ENCODE peak calls at places on chromosomes 2 and 18, in four cellular contexts. One of them, this sample, is unnamed.

GRCh38 chr2:1078326-1078885 is 127.8 kb downstream of the SNTG2 start:
- DNase-seq in HepG2: no peak
- DNase-seq in GM12878: no peak
- DNase-seq in K562: no peak
- DNase-seq in this sample: no peak

GRCh38 chr2:10614940-10615339 is 74.8 kb downstream of the NOL10 start:
- DNase-seq in HepG2: no peak
- DNase-seq in GM12878: no peak
- DNase-seq in K562: no peak
- DNase-seq in this sample: no peak

GRCh38 chr2:120398051-120398960 is 52.4 kb downstream of the INHBB start:
- DNase-seq in HepG2: no peak
- DNase-seq in GM12878: no peak
- DNase-seq in K562: no peak
- DNase-seq in this sample: no peak

GRCh38 chr2:71069376-71069775 is 928 bp downstream of the NAGK start:
- DNase-seq in HepG2: no peak
- DNase-seq in GM12878: no peak
- DNase-seq in K562: no peak
- DNase-seq in this sample: no peak

GRCh38 chr18:6269933-6270332 is 144.8 kb downstream of the L3MBTL4 start:
- DNase-seq in HepG2: no peak
- DNase-seq in GM12878: no peak
- DNase-seq in K562: no peak
- DNase-seq in this sample: no peak

GRCh38 chr2:102081600-102081999 is 60.9 kb upstream of the IL1R1 start:
- DNase-seq in HepG2: no peak
- DNase-seq in GM12878: no peak
- DNase-seq in K562: no peak
- DNase-seq in this sample: no peak

GRCh38 chr18:2147866-2148265 is 423.4 kb downstream of the METTL4 start:
- DNase-seq in HepG2: no peak
- DNase-seq in GM12878: no peak
- DNase-seq in K562: no peak
- DNase-seq in this sample: no peak

GRCh38 chr2:42110287-42110973 is 58.7 kb upstream of the EML4 start:
- DNase-seq in HepG2: no peak
- DNase-seq in GM12878: no peak
- DNase-seq in K562: no peak
- DNase-seq in this sample: no peak

GRCh38 chr18:12057419-12058039 is 36.1 kb upstream of the ANKRD62 start:
- DNase-seq in HepG2: no peak
- DNase-seq in GM12878: no peak
- DNase-seq in K562: no peak
- DNase-seq in this sample: no peak

GRCh38 chr18:53441761-53442414 is 782.6 kb downstream of the MBD2 start:
- DNase-seq in HepG2: no peak
- DNase-seq in GM12878: no peak
- DNase-seq in K562: no peak
- DNase-seq in this sample: no peak

GRCh38 chr2:217987391-217987790 is 15.4 kb downstream of the TNS1 start:
- DNase-seq in HepG2: no peak
- DNase-seq in GM12878: no peak
- DNase-seq in K562: no peak
- DNase-seq in this sample: no peak

GRCh38 chr2:120641366-120641771 is 94.3 kb upstream of the GLI2 start:
- DNase-seq in HepG2: no peak
- DNase-seq in GM12878: no peak
- DNase-seq in K562: no peak
- DNase-seq in this sample: no peak

DNA sequence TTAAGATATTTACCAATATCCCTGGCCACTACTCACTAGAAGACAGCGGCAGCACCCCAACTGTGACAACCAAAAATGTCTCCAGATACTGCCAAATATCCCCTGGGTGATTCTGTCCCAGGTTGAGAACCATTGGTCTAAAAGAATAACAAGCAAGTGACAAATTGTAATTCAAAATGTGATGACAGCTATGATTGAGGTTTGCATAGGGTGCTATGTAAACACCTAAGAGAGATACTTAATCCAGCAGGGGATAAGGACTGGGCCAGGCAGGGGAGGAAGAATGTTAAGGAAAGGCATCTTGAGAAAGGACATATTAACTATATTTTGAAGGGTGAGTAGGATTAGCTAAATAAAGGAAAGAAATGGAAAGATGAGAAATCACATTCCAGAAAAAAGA is 38.0 kb upstream of the ENOSF1 start:
- DNase-seq in HepG2: no peak
- DNase-seq in GM12878: no peak
- DNase-seq in K562: no peak
- DNase-seq in this sample: no peak
- TF ChIP-seq BHLHE40 in HepG2: no peak
- TF ChIP-seq BHLHE40 in GM12878: no peak
- TF ChIP-seq BHLHE40 in K562: no peak
- TF ChIP-seq BHLHE40 in this sample: no peak

GRCh38 chr2:134897932-134898331 is 20.7 kb upstream of the CCNT2 start:
- DNase-seq in HepG2: no peak
- DNase-seq in GM12878: no peak
- DNase-seq in K562: no peak
- DNase-seq in this sample: no peak
- TF ChIP-seq TARDBP in HepG2: no peak
- TF ChIP-seq TARDBP in GM12878: no peak
- TF ChIP-seq TARDBP in K562: no peak
- TF ChIP-seq TARDBP in this sample: no peak

GRCh38 chr2:32063310-32064020 is at the start of gene SPAST:
- DNase-seq in HepG2: peak; percentile 98
- DNase-seq in GM12878: peak; percentile 90
- DNase-seq in K562: peak; percentile 96
- DNase-seq in this sample: peak; percentile 95

GRCh38 chr2:32060266-32060665 is 3.1 kb upstream of the SPAST start:
- DNase-seq in HepG2: no peak
- DNase-seq in GM12878: no peak
- DNase-seq in K562: no peak
- DNase-seq in this sample: no peak

GRCh38 chr2:32061973-32062861 is 1.1 kb upstream of the SPAST start:
- DNase-seq in HepG2: peak; percentile 78
- DNase-seq in GM12878: no peak
- DNase-seq in K562: peak; percentile 37
- DNase-seq in this sample: peak; percentile 34

GRCh38 chr2:32061430-32061829 is 1.9 kb upstream of the SPAST start:
- DNase-seq in HepG2: peak; percentile 50
- DNase-seq in GM12878: no peak
- DNase-seq in K562: no peak
- DNase-seq in this sample: no peak

GRCh38 chr2:32058130-32058529 is 5.2 kb upstream of the SPAST start:
- DNase-seq in HepG2: peak; percentile 61
- DNase-seq in GM12878: no peak
- DNase-seq in K562: peak; percentile 54
- DNase-seq in this sample: no peak
- TF ChIP-seq BHLHE40 in HepG2: no peak
- TF ChIP-seq BHLHE40 in GM12878: no peak
- TF ChIP-seq BHLHE40 in K562: no peak
- TF ChIP-seq BHLHE40 in this sample: no peak

DNA sequence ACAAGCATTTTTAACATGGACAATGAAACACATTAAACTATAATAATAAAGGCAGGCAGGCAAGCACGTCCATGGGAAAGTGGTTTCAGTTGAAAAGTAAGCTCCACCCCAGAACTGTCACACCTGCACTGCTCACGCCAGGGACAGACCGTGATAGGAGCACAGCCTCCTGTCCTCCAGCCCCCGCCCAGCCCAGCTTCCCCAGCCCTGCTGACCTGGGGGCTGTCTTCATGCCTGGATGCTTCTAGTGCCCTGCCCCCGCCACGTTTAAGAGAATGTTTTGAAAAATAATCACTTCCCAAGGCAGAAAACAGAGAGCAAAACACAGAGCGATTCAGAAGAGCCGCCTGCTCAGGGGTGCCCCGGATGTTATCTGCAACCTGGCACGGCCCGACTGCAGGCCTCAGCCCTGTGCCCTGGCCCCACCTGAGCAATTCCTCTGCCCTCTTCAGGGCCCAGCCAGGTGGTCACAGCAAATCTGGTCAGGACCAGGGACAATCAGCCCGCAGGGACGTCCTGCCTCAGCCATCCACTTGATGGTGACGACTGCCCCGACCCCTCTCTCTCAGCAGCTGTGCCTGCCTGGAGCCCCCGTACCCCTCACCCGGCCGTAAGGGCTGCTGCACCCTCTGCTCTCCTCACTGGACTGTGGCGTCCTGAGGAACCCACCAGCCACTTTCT is 30.4 kb downstream of the ADI1 start:
- DNase-seq in HepG2: no peak
- DNase-seq in GM12878: no peak
- DNase-seq in K562: peak; percentile 46
- DNase-seq in this sample: no peak
- TF ChIP-seq TARDBP in HepG2: no peak
- TF ChIP-seq TARDBP in GM12878: no peak
- TF ChIP-seq TARDBP in K562: no peak
- TF ChIP-seq TARDBP in this sample: no peak

DNA sequence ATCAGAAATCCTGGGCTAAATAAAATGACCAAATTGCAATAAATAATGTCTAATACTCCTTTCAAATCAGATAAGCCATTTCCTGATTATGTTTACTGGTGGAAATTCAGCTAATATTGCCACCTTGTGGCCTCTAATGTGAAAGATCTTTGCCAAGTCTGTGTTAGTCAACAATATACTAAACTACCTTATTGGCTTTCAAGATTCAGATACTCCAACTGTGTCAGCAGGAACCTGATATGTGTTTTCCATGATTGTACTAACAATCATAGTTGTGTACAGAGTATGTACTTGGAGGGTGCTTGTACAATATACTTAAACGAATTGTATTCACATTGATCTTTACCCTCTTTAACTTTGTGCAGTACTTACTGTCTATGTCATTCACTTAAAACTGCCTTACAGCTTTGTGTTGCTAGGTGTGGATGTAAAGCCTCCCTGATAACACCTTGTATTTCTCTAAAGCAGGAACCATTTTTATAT is 75.4 kb upstream of the C2orf15 start:
- DNase-seq in HepG2: peak; percentile 63
- DNase-seq in GM12878: peak; percentile 47
- DNase-seq in K562: peak; percentile 6
- DNase-seq in this sample: peak; percentile 27
- TF ChIP-seq BHLHE40 in HepG2: no peak
- TF ChIP-seq BHLHE40 in GM12878: no peak
- TF ChIP-seq BHLHE40 in K562: no peak
- TF ChIP-seq BHLHE40 in this sample: no peak

DNA sequence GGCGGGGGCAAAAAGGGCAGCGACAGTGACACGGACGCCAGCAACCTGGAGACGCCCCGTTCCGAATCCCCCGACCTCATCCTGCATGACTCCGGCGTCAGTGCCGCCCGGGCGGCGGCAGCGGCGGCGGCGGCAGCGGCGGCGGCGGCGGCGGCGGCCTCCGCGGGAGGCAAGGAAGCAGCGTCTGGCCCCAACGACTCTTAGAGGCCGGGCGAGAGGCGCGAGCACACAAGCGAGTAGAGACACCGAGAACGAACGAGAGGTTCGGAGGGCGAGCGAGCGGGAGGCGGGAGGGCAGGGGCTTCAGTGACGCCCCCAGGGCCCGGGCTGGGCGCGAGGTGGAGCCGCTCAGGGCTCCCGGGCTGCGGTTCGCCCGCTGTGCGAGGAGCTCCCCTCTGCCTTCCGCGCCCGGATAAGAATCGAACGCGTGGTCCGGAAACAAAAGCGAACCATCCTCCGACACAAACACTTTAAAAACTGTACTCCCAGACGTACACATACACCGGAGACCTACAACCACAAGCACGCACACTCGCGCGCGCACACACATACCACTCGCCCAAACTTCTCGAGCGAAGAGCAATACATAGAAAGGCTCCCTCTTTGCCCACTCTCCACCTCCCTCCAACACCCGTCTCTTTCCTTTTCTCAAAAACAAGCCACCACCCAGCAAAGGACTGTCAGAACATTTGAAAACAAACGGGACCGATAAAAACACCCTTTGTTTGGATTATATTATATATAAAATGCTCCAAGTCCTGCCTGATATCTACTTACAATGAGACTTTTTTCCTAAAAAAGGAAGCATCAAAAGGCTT is 2.8 kb downstream of the SP9 start:
- DNase-seq in HepG2: no peak
- DNase-seq in GM12878: no peak
- DNase-seq in K562: peak; percentile 46
- DNase-seq in this sample: peak; percentile 37
- TF ChIP-seq TARDBP in HepG2: no peak
- TF ChIP-seq TARDBP in GM12878: no peak
- TF ChIP-seq TARDBP in K562: no peak
- TF ChIP-seq TARDBP in this sample: no peak

GRCh38 chr18:27931563-27931962 is 245.4 kb downstream of the CDH2 start:
- DNase-seq in HepG2: no peak
- DNase-seq in GM12878: no peak
- DNase-seq in K562: no peak
- DNase-seq in this sample: no peak
- TF ChIP-seq BHLHE40 in HepG2: no peak
- TF ChIP-seq BHLHE40 in GM12878: no peak
- TF ChIP-seq BHLHE40 in K562: no peak
- TF ChIP-seq BHLHE40 in this sample: no peak

DNA sequence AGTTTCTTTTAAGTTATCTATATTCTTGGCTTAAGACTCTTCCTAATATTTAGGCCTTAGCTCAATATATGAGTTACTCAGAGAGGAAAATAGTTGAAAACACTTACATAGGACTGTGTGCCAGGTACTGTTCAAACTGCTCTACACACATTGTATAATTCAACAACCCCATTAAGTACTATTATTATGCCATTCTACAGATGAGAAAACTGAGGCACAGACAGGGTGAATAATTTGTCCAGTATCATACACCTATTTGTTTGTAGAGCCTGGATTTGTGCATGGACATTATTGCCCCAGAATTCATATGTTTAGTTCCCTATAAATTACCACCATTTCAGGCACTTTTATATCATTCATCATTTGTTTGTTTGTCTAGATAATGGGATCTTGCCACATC is 17.7 kb upstream of the GAD1 start:
- DNase-seq in HepG2: no peak
- DNase-seq in GM12878: no peak
- DNase-seq in K562: no peak
- DNase-seq in this sample: no peak
- TF ChIP-seq TARDBP in HepG2: no peak
- TF ChIP-seq TARDBP in GM12878: no peak
- TF ChIP-seq TARDBP in K562: no peak
- TF ChIP-seq TARDBP in this sample: no peak